ENCODE peak calls at places on chromosomes 2 and 18, in seven cellular contexts. L is HCT116, H is K562, D is HepG2, F is GM12878, V is H1, X is SK-N-SH. G is an unnamed sample.

GRCh38 chr2:198328454-198328853 is 524.1 kb downstream of the PLCL1 start:
- DNase-seq in V (no peak), D (no peak), X (no peak), F (no peak), L (no peak), H (no peak), G (no peak)

GRCh38 chr2:107202962-107203591 is 317.1 kb upstream of the ST6GAL2 start:
- DNase-seq in D (no peak), F (no peak), V (no peak), X (no peak), L (no peak), H (no peak), G (no peak)

GRCh38 chr18:68991281-68991680 is 193.4 kb downstream of the CCDC102B start:
- DNase-seq in H (no peak), L (no peak), X (no peak), F (no peak), D (no peak), V (no peak), G (no peak)

GRCh38 chr18:49520661-49521145 is 33.7 kb upstream of the C18orf32 start:
- DNase-seq in H (no peak), V (no peak), L (no peak), F (no peak), D (no peak), X (no peak), G (peak; percentile 12)

GRCh38 chr2:16189019-16189850 is 248.9 kb downstream of the MYCN start:
- DNase-seq in X (no peak), V (no peak), F (no peak), L (no peak), D (no peak), H (no peak), G (no peak)

GRCh38 chr2:80303825-80304521 is 579 bp downstream of the LRRTM1 start:
- DNase-seq in V (no peak), F (no peak), D (no peak), L (no peak), H (peak; percentile 8), X (peak; percentile 78), G (no peak)

GRCh38 chr2:38436227-38436664 is 59.2 kb upstream of the ATL2 start:
- DNase-seq in V (no peak), H (no peak), X (peak; percentile 27), L (no peak), D (peak; percentile 90), F (no peak), G (no peak)

GRCh38 chr2:151976945-151977353 is 121.9 kb downstream of the CACNB4 start:
- DNase-seq in D (no peak), F (peak; percentile 40), V (no peak), H (no peak), X (no peak), L (no peak), G (no peak)

GRCh38 chr2:176637497-176638166 is 368.4 kb downstream of the MTX2 start:
- DNase-seq in L (no peak), H (no peak), F (no peak), D (no peak), X (peak; percentile 84), V (no peak), G (peak; percentile 44)

GRCh38 chr2:127673304-127674069 is 1.8 kb downstream of the LIMS2 start:
- DNase-seq in F (no peak), D (no peak), H (no peak), L (no peak), X (peak; percentile 39), V (no peak), G (no peak)

GRCh38 chr18:5955861-5956260 is 60.5 kb upstream of the TMEM200C start:
- DNase-seq in V (no peak), L (no peak), X (no peak), D (no peak), H (no peak), F (no peak), G (no peak)

GRCh38 chr2:228329279-228329678 is 147.8 kb upstream of the SPHKAP start:
- DNase-seq in X (no peak), H (no peak), L (no peak), D (no peak), V (no peak), F (no peak), G (no peak)

GRCh38 chr18:49763590-49763989 is 49.7 kb downstream of the ACAA2 start:
- DNase-seq in D (no peak), H (no peak), X (no peak), L (no peak), V (no peak), F (no peak), G (no peak)

GRCh38 chr18:35458677-35459441 is 38.9 kb downstream of the INO80C start:
- DNase-seq in L (peak; percentile 34), F (peak; percentile 20), X (no peak), D (peak; percentile 86), V (peak; percentile 25), H (peak; percentile 83), G (no peak)

GRCh38 chr2:136131961-136132839 is 14.3 kb upstream of the CXCR4 start:
- DNase-seq in V (no peak), H (no peak), F (peak; percentile 97), D (no peak), X (no peak), L (no peak), G (no peak)

GRCh38 chr18:79848579-79849327 is 51.0 kb downstream of the KCNG2 start:
- DNase-seq in H (no peak), F (no peak), L (no peak), D (no peak), X (peak; percentile 45), V (no peak), G (no peak)

GRCh38 chr2:169237939-169238338 is 124.4 kb downstream of the LRP2 start:
- DNase-seq in D (no peak), X (no peak), V (no peak), L (no peak), H (no peak), F (no peak), G (no peak)

GRCh38 chr2:131050896-131051295 is 42.4 kb downstream of the FAM168B start:
- DNase-seq in F (no peak), H (no peak), L (no peak), X (no peak), V (no peak), D (no peak), G (no peak)

GRCh38 chr2:112096098-112096497 is 41.0 kb downstream of the TMEM87B start:
- DNase-seq in H (no peak), X (no peak), F (no peak), D (no peak), L (no peak), V (no peak), G (no peak)

GRCh38 chr2:32688511-32688910 is 60.7 kb downstream of the TTC27 start:
- DNase-seq in H (no peak), V (no peak), F (no peak), D (no peak), L (no peak), X (no peak), G (no peak)

GRCh38 chr2:165911231-165911630 is 42.3 kb downstream of the TTC21B start:
- DNase-seq in D (no peak), X (no peak), F (no peak), L (no peak), H (no peak), V (no peak), G (no peak)

GRCh38 chr2:120346667-120347358 is 877 bp downstream of the INHBB start:
- DNase-seq in H (no peak), V (no peak), D (no peak), X (peak; percentile 66), L (no peak), F (no peak), G (no peak)

GRCh38 chr2:147425437-147426038 is 419.3 kb upstream of the ACVR2A start:
- DNase-seq in D (no peak), L (no peak), F (no peak), X (no peak), H (no peak), V (no peak), G (no peak)

GRCh38 chr2:131044757-131045150 is 48.5 kb downstream of the FAM168B start:
- DNase-seq in V (no peak), D (no peak), F (no peak), X (no peak), H (no peak), L (no peak), G (no peak)

GRCh38 chr2:10043906-10044601 is 704 bp downstream of the KLF11 start:
- DNase-seq in V (no peak), H (peak; percentile 89), L (peak; percentile 75), D (peak; percentile 64), X (peak; percentile 98), F (no peak), G (peak; percentile 87)

DNA sequence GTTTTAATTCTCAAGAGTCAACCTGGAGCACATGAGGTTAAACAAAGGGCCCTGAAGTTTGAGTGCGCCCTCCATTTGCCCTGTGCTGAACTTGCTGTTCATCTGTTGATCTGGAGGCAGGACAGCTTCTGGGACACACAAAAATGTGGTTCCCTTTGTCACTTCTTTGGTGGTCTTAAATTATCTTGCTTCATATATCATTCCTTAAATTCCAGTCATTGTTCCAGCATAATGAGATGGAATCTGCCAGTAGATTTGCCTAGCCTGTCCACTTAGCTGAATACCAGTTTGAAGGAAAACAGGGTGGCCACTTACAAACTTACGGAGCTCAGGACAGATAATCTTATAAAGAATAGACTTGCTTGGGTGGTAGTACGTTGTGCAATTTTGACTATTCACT is 926 bp downstream of the CETN1 start:
- DNase-seq in D (no peak), L (no peak), H (no peak), V (no peak), F (no peak), X (no peak), G (no peak)
- TF ChIP-seq JUND in D (no peak), L (no peak), H (no peak), V (no peak), F (no peak), X (no peak), G (no peak)

GRCh38 chr2:200335657-200336056 is 29.2 kb downstream of the SPATS2L start:
- DNase-seq in V (no peak), H (no peak), X (no peak), D (peak; percentile 31), F (no peak), L (no peak), G (no peak)
- TF ChIP-seq JUND in V (no peak), H (no peak), X (no peak), D (no peak), F (no peak), L (no peak), G (no peak)

GRCh38 chr2:44635725-44636124 is 274.0 kb downstream of the CAMKMT start:
- DNase-seq in H (no peak), X (no peak), D (no peak), L (no peak), F (no peak), V (no peak), G (no peak)
- TF ChIP-seq JUND in H (no peak), X (no peak), D (no peak), L (no peak), F (no peak), V (no peak), G (no peak)

GRCh38 chr2:2696341-2697132 is 365.5 kb upstream of the MYT1L start:
- DNase-seq in L (no peak), F (no peak), D (no peak), X (no peak), V (no peak), H (no peak), G (no peak)

GRCh38 chr2:2698182-2699116 is 367.4 kb upstream of the MYT1L start:
- DNase-seq in V (no peak), F (no peak), X (peak; percentile 74), L (peak; percentile 22), D (peak; percentile 21), H (peak; percentile 51), G (peak; percentile 17)

GRCh38 chr2:2701813-2702212 is 370.7 kb upstream of the MYT1L start:
- DNase-seq in F (no peak), V (no peak), X (no peak), L (no peak), D (no peak), H (no peak), G (no peak)

GRCh38 chr2:2701176-2701781 is 370.2 kb upstream of the MYT1L start:
- DNase-seq in V (no peak), X (no peak), L (no peak), H (no peak), D (no peak), F (no peak), G (no peak)

GRCh38 chr2:2699117-2699497 is 368.0 kb upstream of the MYT1L start:
- DNase-seq in D (no peak), H (no peak), L (no peak), F (no peak), X (no peak), V (no peak), G (no peak)
- TF ChIP-seq JUND in D (no peak), H (no peak), L (no peak), F (no peak), X (no peak), V (no peak), G (no peak)

G was measured in T47D.